ENCODE peak calls at places on chromosome 6, in five cellular contexts. D is breast epithelium; E is HepG2; P is naive thymus-derived CD4-positive, alpha-beta T cell; U is NT2/D1. X is an unnamed sample. For H3K9me3, the result is how much of the 10 kb centered on the place peaks cover.

GRCh38 chr6:160992323-160993314 is 1.1 kb downstream of the MAP3K4 start:
- DNase-seq in D (peak), E (peak), P (peak), U (no peak), X (peak)

GRCh38 chr6:8814440-8815000 is 379.2 kb upstream of the SLC35B3 start:
- DNase-seq in D (no peak), E (no peak), P (no peak), U (no peak), X (no peak)

GRCh38 chr6:25219581-25220249 is 59.5 kb upstream of the CARMIL1 start:
- DNase-seq in D (no peak), E (no peak), P (no peak), U (no peak), X (no peak)

GRCh38 chr6:52063584-52064400 is 23.6 kb downstream of the PKHD1 start:
- DNase-seq in D (peak), E (peak), P (peak), U (peak), X (peak)

GRCh38 chr6:155103816-155104366 is 108.8 kb downstream of the TIAM2 start:
- DNase-seq in D (no peak), E (no peak), P (no peak), U (no peak), X (no peak)

GRCh38 chr6:87378947-87379346 is 28.8 kb upstream of the CFAP206 start:
- DNase-seq in D (no peak), E (no peak), P (no peak), U (no peak), X (no peak)

GRCh38 chr6:71621918-71622519 is 264.3 kb upstream of the RIMS1 start:
- DNase-seq in D (no peak), E (peak), P (no peak), U (no peak), X (no peak)

GRCh38 chr6:40930555-40930954 is 108.5 kb downstream of the UNC5CL start:
- DNase-seq in D (no peak), E (no peak), P (no peak), U (no peak), X (no peak)

GRCh38 chr6:22596011-22596410 is 26.6 kb downstream of the HDGFL1 start:
- DNase-seq in D (no peak), E (no peak), P (no peak), U (no peak), X (no peak)

GRCh38 chr6:73180076-73180717 is 45.1 kb downstream of the KHDC1L start:
- DNase-seq in D (no peak), E (no peak), P (no peak), U (no peak), X (no peak)

GRCh38 chr6:148179786-148180185 is 162.9 kb upstream of the SASH1 start:
- DNase-seq in D (no peak), E (no peak), P (no peak), U (no peak), X (no peak)

GRCh38 chr6:76885861-76886301 is 577.4 kb downstream of the HTR1B start:
- DNase-seq in D (no peak), E (no peak), P (no peak), U (no peak), X (no peak)

GRCh38 chr6:159261983-159262382 is 92.8 kb downstream of the FNDC1 start:
- DNase-seq in D (no peak), E (no peak), P (no peak), U (no peak), X (no peak)

GRCh38 chr6:159255434-159255951 is 86.3 kb downstream of the FNDC1 start:
- DNase-seq in D (no peak), E (no peak), P (no peak), U (no peak), X (no peak)

GRCh38 chr6:159256128-159256527 is 86.9 kb downstream of the FNDC1 start:
- DNase-seq in D (no peak), E (no peak), P (no peak), U (no peak), X (no peak)

GRCh38 chr6:159257846-159258245 is 88.6 kb downstream of the FNDC1 start:
- DNase-seq in D (no peak), E (no peak), P (no peak), U (no peak), X (no peak)

GRCh38 chr6:159259726-159260125 is 90.5 kb downstream of the FNDC1 start:
- DNase-seq in D (no peak), E (no peak), P (no peak), U (no peak), X (no peak)
- H3K9me3 ChIP-seq in D (under half), E (under half), P (under half), U (under half), X (under half)

GRCh38 chr6:74720923-74721322 is 484.9 kb downstream of the COL12A1 start:
- DNase-seq in D (no peak), E (no peak), P (no peak), U (no peak), X (no peak)

GRCh38 chr6:74713941-74714340 is 491.9 kb downstream of the COL12A1 start:
- DNase-seq in D (no peak), E (no peak), P (no peak), U (no peak), X (no peak)

GRCh38 chr6:74715362-74716068 is 490.3 kb downstream of the COL12A1 start:
- DNase-seq in D (no peak), E (no peak), P (no peak), U (no peak), X (no peak)

GRCh38 chr6:74717591-74717990 is 488.3 kb downstream of the COL12A1 start:
- DNase-seq in D (no peak), E (no peak), P (no peak), U (no peak), X (no peak)
- H3K9me3 ChIP-seq in D (under half), E (under half), P (under half), U (under half), X (under half)

GRCh38 chr6:30005482-30005881 is 55.6 kb upstream of the POLR1H start:
- DNase-seq in D (no peak), E (peak), P (no peak), U (no peak), X (no peak)

GRCh38 chr6:30000156-30000791 is 57.9 kb downstream of the HLA-A start:
- DNase-seq in D (peak), E (no peak), P (no peak), U (no peak), X (no peak)

GRCh38 chr6:30006170-30007131 is 54.6 kb upstream of the POLR1H start:
- DNase-seq in D (peak), E (no peak), P (peak), U (no peak), X (no peak)

GRCh38 chr6:29999426-29999825 is 57.1 kb downstream of the HLA-A start:
- DNase-seq in D (no peak), E (no peak), P (no peak), U (no peak), X (no peak)

GRCh38 chr6:30002871-30003270 is 58.2 kb upstream of the POLR1H start:
- DNase-seq in D (no peak), E (no peak), P (no peak), U (no peak), X (no peak)
- H3K9me3 ChIP-seq in D (under half), E (under half), P (under half), U (under half), X (under half)

GRCh38 chr6:137493218-137494038 is 766 bp downstream of the OLIG3 start:
- DNase-seq in D (no peak), E (no peak), P (peak), U (no peak), X (no peak)
- H3K9me3 ChIP-seq in D (under half), E (under half), P (under half), U (under half), X (under half)

DNA sequence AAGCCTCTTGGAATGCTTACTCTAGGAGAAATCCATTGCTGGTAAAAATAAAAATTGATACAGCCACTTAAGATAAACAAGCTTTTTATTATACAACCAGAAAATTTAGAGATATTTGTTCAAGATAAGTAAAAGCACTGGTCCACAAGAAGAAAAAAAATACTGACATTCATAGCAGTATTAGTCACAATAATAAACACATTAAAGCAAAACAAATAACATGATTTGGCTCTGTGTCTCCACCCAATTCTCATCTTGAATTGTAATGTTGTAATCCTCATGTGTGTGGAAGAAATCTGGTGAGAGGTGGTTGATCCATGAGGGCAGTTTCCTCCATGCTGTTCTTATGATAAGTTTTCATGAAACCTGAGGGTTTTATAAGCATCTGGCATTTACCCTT is 1093.5 kb upstream of the ADGRB3 start:
- DNase-seq in D (no peak), E (no peak), P (no peak), U (no peak), X (no peak)
- H3K9me3 ChIP-seq in D (under half), E (half or more), P (under half), U (under half), X (under half)

DNA sequence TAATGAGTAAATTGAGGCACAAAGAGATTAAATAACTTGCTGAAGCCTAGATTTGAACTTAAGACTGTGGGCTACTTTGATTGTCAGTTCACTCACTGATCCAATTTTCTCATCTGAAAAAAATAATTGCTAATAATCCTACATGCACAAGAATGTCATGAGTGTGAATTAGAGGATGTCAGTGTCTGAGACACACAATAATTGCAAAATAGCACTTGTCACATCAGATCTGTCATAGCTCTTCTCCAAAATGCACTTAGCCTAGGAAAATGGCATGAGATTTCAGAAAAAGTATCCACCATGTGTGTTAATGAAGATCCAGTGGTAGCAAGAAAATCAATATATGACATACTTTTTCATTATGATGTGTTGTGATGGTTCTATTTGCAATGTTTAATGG is 786.3 kb downstream of the C6orf118 start:
- DNase-seq in D (no peak), E (no peak), P (no peak), U (no peak), X (no peak)
- H3K9me3 ChIP-seq in D (under half), E (half or more), P (under half), U (under half), X (under half)

GRCh38 chr6:167679791-167680604 is 146.7 kb upstream of the AFDN start:
- DNase-seq in D (no peak), E (no peak), P (no peak), U (no peak), X (no peak)

GRCh38 chr6:167677422-167677789 is 149.3 kb upstream of the AFDN start:
- DNase-seq in D (no peak), E (no peak), P (no peak), U (no peak), X (no peak)

GRCh38 chr6:167679137-167679736 is 147.5 kb upstream of the AFDN start:
- DNase-seq in D (no peak), E (no peak), P (no peak), U (no peak), X (no peak)

GRCh38 chr6:167676666-167677421 is 149.9 kb upstream of the AFDN start:
- DNase-seq in D (no peak), E (peak), P (no peak), U (no peak), X (no peak)

DNA sequence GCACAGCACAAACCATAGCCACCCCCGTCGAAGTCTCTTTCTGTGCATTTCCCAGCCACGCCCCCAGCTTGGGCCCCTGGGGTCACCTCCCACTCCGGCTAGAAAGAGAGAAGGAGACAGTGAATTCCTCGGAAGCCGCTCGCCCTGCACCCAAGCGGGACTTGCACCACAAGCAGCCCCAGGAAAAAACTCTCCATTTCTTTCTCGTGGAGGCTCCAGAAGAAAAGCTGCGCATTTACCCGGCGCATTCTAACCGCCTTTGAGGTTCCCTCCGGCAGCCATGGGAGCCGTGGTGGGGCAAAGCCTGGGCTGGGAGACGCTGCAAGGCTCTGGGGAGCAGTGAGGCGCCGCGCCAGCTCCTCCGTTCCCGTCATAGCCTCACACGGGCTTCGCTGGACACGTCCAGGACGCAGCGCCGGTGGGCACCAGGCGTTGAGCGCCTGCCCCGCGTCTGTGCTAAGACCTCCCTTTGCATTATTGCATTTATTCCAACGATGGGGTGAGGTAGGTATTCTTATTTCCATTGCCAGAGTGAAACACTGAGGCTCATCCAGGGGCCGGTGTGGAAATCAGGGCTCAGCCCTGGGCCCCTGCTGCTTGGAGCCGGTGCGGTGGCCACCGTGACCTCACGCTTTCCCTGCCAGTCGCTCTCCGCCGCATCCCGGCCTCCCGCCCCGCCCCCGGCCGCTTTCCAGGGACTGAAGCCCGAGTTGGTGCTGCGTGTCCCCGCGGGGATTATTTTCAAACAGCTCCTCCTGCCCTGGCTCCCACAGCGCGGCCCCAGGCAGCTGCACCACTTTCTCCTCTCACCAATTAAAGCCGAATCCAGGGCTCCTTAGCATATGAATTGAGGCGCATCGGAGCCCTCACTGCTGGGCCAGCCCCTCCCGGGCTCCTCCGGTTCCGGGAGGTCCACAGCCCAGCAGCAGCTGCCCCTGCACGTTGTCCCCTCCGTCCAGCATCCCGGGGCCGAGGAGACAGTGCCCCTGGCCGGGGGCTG is 148.3 kb upstream of the AFDN start:
- DNase-seq in D (no peak), E (peak), P (no peak), U (no peak), X (no peak)
- H3K9me3 ChIP-seq in D (under half), E (under half), P (under half), U (under half), X (under half)

DNA sequence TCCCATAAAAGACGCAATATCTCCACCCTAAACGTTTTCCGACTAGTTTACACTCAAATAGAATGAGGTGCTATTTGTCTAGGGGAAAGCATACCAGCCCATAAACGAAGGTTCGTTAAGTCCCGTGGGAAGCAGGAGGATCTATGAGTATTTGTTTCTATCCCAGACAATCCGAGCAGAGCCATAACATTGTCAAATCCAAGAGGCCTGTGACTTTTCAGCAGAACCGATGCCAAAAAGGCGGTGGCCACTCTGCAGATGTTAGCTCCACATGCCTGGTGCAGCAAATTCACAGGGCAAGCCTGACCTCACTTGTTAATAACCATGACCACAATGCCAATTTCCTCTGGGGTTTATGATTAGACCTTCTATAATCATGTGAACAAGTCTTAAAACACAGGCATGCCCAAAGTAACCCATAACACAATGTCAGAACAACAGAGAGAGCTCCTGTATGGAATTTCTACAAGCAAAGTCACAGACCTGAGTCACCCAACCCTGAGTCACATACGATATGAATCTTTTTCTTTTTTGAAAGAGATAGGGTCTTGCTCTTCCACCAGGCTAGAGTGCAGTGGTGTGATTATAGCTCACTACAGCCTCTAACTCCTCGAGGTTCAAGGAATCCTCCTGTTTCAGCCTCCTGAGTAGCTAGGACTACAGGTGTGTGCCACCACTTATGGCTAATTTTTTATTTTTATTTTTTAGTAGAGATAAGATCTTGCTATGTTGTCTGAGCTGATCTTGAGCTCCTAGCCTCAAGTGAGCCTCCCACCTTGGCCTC is 123.3 kb downstream of the KIF13A start:
- DNase-seq in D (no peak), E (peak), P (no peak), U (no peak), X (no peak)
- H3K9me3 ChIP-seq in D (under half), E (under half), P (under half), U (under half), X (under half)

GRCh38 chr6:38525888-38526287 is 113.8 kb downstream of the BTBD9 start:
- DNase-seq in D (no peak), E (no peak), P (no peak), U (peak), X (no peak)
- H3K9me3 ChIP-seq in D (under half), E (under half), P (under half), U (under half), X (under half)

X was measured in T-helper 17 cell.